ENCODE peak calls at places on chromosome 10, in six cellular contexts. Q is fibroblast of lung; V is BE2C; C is activated CD4-positive, alpha-beta memory T cell treated with anti-CD3 and anti-CD28 coated beads, Interleukin-2, amount 10 ng/mL, durations not matched to agents 7 days and 5 days; S is GF-D8; A is mesenteric fat pad. L is an unnamed sample.

GRCh38 chr10:15486404-15486803 is 115.3 kb upstream of the FAM171A1 start:
- DNase-seq in Q (peak), V (no peak), C (no peak), S (no peak), A (no peak), L (no peak)

GRCh38 chr10:27503498-27504006 is 552 bp upstream of the RAB18 start:
- DNase-seq in Q (no peak), V (no peak), C (no peak), S (no peak), A (no peak), L (no peak)

GRCh38 chr10:130242483-130242882 is 106.3 kb downstream of the GLRX3 start:
- DNase-seq in Q (no peak), V (no peak), C (peak), S (no peak), A (peak), L (peak)

GRCh38 chr10:15901889-15902288 is 41.6 kb upstream of the MINDY3 start:
- DNase-seq in Q (no peak), V (no peak), C (no peak), S (no peak), A (no peak), L (no peak)

GRCh38 chr10:133451346-133451745 is 2.4 kb upstream of the SCART1 start:
- DNase-seq in Q (no peak), V (no peak), C (no peak), S (no peak), A (no peak), L (no peak)

GRCh38 chr10:34339816-34340553 is 475.1 kb downstream of the PARD3 start:
- DNase-seq in Q (no peak), V (no peak), C (no peak), S (no peak), A (no peak), L (no peak)

GRCh38 chr10:74888947-74889661 is 62.7 kb downstream of the KAT6B start:
- DNase-seq in Q (no peak), V (peak), C (no peak), S (no peak), A (no peak), L (no peak)

GRCh38 chr10:34364253-34365037 is 450.7 kb downstream of the PARD3 start:
- DNase-seq in Q (peak), V (no peak), C (no peak), S (no peak), A (no peak), L (no peak)

GRCh38 chr10:86254526-86255174 is 111.9 kb downstream of the GRID1 start:
- DNase-seq in Q (no peak), V (peak), C (no peak), S (no peak), A (peak), L (peak)

GRCh38 chr10:27783660-27784059 is 38.0 kb upstream of the MKX start:
- DNase-seq in Q (peak), V (no peak), C (peak), S (no peak), A (no peak), L (no peak)

GRCh38 chr10:124359336-124359832 is 59.3 kb downstream of the OAT start:
- DNase-seq in Q (no peak), V (no peak), C (no peak), S (no peak), A (no peak), L (no peak)

GRCh38 chr10:128880221-128880620 is 586.8 kb upstream of the MGMT start:
- DNase-seq in Q (no peak), V (no peak), C (no peak), S (no peak), A (no peak), L (peak)

GRCh38 chr10:98340946-98341345 is 73.0 kb upstream of the LOXL4 start:
- DNase-seq in Q (peak), V (peak), C (no peak), S (peak), A (no peak), L (no peak)

GRCh38 chr10:103445767-103446567 is 6.2 kb downstream of the CALHM2 start:
- DNase-seq in Q (peak), V (no peak), C (no peak), S (no peak), A (no peak), L (no peak)

GRCh38 chr10:120841522-120842189 is 9.5 kb upstream of the WDR11 start:
- DNase-seq in Q (no peak), V (no peak), C (no peak), S (no peak), A (no peak), L (no peak)

GRCh38 chr10:121935702-121936101 is 7.9 kb upstream of the ATE1 start:
- DNase-seq in Q (no peak), V (peak), C (no peak), S (peak), A (no peak), L (no peak)

GRCh38 chr10:77849039-77849664 is 77.4 kb downstream of the DLG5 start:
- DNase-seq in Q (no peak), V (no peak), C (no peak), S (no peak), A (no peak), L (no peak)

GRCh38 chr10:12841826-12842225 is 159.7 kb downstream of the CCDC3 start:
- DNase-seq in Q (no peak), V (no peak), C (no peak), S (no peak), A (peak), L (no peak)

GRCh38 chr10:659710-660141 is 29.7 kb downstream of the DIP2C start:
- DNase-seq in Q (peak), V (no peak), C (no peak), S (no peak), A (no peak), L (peak)

GRCh38 chr10:112390125-112390703 is 16.3 kb downstream of the ACSL5 start:
- DNase-seq in Q (no peak), V (no peak), C (no peak), S (no peak), A (no peak), L (no peak)

GRCh38 chr10:124058346-124059003 is 34.9 kb downstream of the CHST15 start:
- DNase-seq in Q (peak), V (no peak), C (no peak), S (no peak), A (no peak), L (no peak)

GRCh38 chr10:78623577-78624215 is 445.1 kb upstream of the ZMIZ1 start:
- DNase-seq in Q (peak), V (no peak), C (no peak), S (no peak), A (no peak), L (no peak)

GRCh38 chr10:58963723-58964124 is 212.7 kb upstream of the PHYHIPL start:
- DNase-seq in Q (no peak), V (no peak), C (no peak), S (no peak), A (no peak), L (no peak)

GRCh38 chr10:3750352-3750816 is 34.6 kb downstream of the KLF6 start:
- DNase-seq in Q (no peak), V (no peak), C (no peak), S (no peak), A (no peak), L (no peak)

GRCh38 chr10:133338080-133339071 is 1.7 kb upstream of the CALY start:
- DNase-seq in Q (no peak), V (no peak), C (no peak), S (no peak), A (no peak), L (no peak)